ENCODE peak calls at places on chromosome 11, in eight cellular contexts. U is substantia nigra; V is heart left ventricle; Y is neural progenitor cell; D is lung; X is Karpas-422; F is CD4-positive, alpha-beta T cell; N is aorta. B is an unnamed sample.

GRCh38 chr11:122741613-122742012 is 86.1 kb downstream of the UBASH3B start:
- DNase-seq in D (peak; percentile 41), U (no peak), N (peak; percentile 81), V (peak; percentile 49), X (no peak), F (no peak), Y (no peak), B (no peak)

GRCh38 chr11:32659672-32660071 is 76.0 kb downstream of the EIF3M start:
- DNase-seq in F (no peak), N (no peak), X (no peak), V (no peak), Y (no peak), U (no peak), D (no peak), B (no peak)

GRCh38 chr11:60265373-60266214 is 14.9 kb upstream of the MS4A4A start:
- DNase-seq in U (no peak), X (peak; percentile 85), N (no peak), D (no peak), F (no peak), V (no peak), Y (peak; percentile 43), B (peak; percentile 38)

GRCh38 chr11:844693-845644 is 2.3 kb downstream of the TSPAN4 start:
- DNase-seq in F (no peak), Y (peak; percentile 83), X (no peak), V (peak; percentile 97), U (peak; percentile 40), D (peak; percentile 94), N (peak; percentile 96), B (no peak)

GRCh38 chr11:13287026-13287425 is 9.4 kb downstream of the BMAL1 start:
- DNase-seq in U (no peak), N (no peak), F (no peak), X (no peak), Y (no peak), V (no peak), D (no peak), B (no peak)

GRCh38 chr11:1503708-1504104 is 17.1 kb upstream of the MOB2 start:
- DNase-seq in D (no peak), X (no peak), Y (no peak), V (peak; percentile 66), N (peak; percentile 76), F (no peak), U (peak; percentile 51), B (no peak)

GRCh38 chr11:133134561-133135173 is 397.6 kb downstream of the OPCML start:
- DNase-seq in X (peak; percentile 70), F (peak; percentile 8), Y (peak; percentile 80), U (peak; percentile 42), N (peak; percentile 57), D (peak; percentile 64), V (peak; percentile 49), B (peak; percentile 53)

GRCh38 chr11:65426839-65427690 is 4.5 kb downstream of the NEAT1 start:
- DNase-seq in D (peak; percentile 36), Y (no peak), V (no peak), U (no peak), N (no peak), X (peak; percentile 78), F (peak; percentile 43), B (peak; percentile 75)

GRCh38 chr11:111765320-111765983 is 737 bp downstream of the PPP2R1B start:
- DNase-seq in F (no peak), N (no peak), D (peak; percentile 32), U (peak; percentile 60), Y (no peak), X (peak; percentile 80), V (no peak), B (peak; percentile 11)

GRCh38 chr11:27858901-27859300 is 158.6 kb upstream of the BDNF start:
- DNase-seq in D (no peak), F (no peak), Y (no peak), X (no peak), V (no peak), N (no peak), U (no peak), B (no peak)

GRCh38 chr11:123576082-123576481 is 78.3 kb downstream of the SCN3B start:
- DNase-seq in F (no peak), Y (no peak), V (no peak), D (no peak), N (no peak), U (no peak), X (peak; percentile 75), B (no peak)

GRCh38 chr11:77069336-77069968 is 2.7 kb downstream of the CAPN5 start:
- DNase-seq in D (no peak), V (no peak), F (no peak), X (no peak), U (no peak), Y (no peak), N (peak; percentile 37), B (no peak)

GRCh38 chr11:78030429-78031325 is 7.6 kb upstream of the KCTD14 start:
- DNase-seq in N (peak; percentile 71), F (no peak), D (peak; percentile 71), Y (peak; percentile 63), X (no peak), V (peak; percentile 58), U (peak; percentile 93), B (no peak)

GRCh38 chr11:33452806-33453205 is 195.6 kb downstream of the HIPK3 start:
- DNase-seq in V (no peak), U (no peak), N (no peak), X (no peak), Y (no peak), D (no peak), F (no peak), B (no peak)

GRCh38 chr11:62108017-62108750 is 15.6 kb upstream of the INCENP start:
- DNase-seq in X (peak; percentile 85), D (no peak), F (peak; percentile 23), N (no peak), Y (peak; percentile 84), U (peak; percentile 14), V (peak; percentile 59), B (peak; percentile 65)

GRCh38 chr11:60988658-60989057 is 17.2 kb downstream of the CD6 start:
- DNase-seq in N (no peak), D (no peak), V (no peak), X (no peak), U (no peak), F (no peak), Y (no peak), B (no peak)

GRCh38 chr11:10669258-10670033 is 24.1 kb downstream of the IRAG1 start:
- DNase-seq in F (no peak), X (no peak), Y (no peak), N (no peak), V (no peak), D (no peak), U (no peak), B (peak; percentile 33)

GRCh38 chr11:114705280-114706024 is 27.1 kb downstream of the NXPE2 start:
- DNase-seq in X (no peak), D (no peak), U (no peak), Y (no peak), V (peak; percentile 9), F (no peak), N (peak; percentile 50), B (no peak)

GRCh38 chr11:124717786-124718634 is 21.7 kb upstream of the NRGN start:
- DNase-seq in N (peak; percentile 64), X (no peak), F (no peak), U (no peak), Y (peak; percentile 73), D (peak; percentile 45), V (peak; percentile 38), B (peak; percentile 12)

GRCh38 chr11:44579172-44579804 is 13.8 kb downstream of the CD82 start:
- DNase-seq in D (no peak), Y (no peak), X (no peak), V (no peak), F (no peak), N (no peak), U (peak; percentile 29), B (no peak)

GRCh38 chr11:45061641-45062040 is 84.8 kb upstream of the PRDM11 start:
- DNase-seq in F (no peak), Y (no peak), N (no peak), D (no peak), V (no peak), U (no peak), X (no peak), B (no peak)

GRCh38 chr11:73281201-73281741 is 9.1 kb downstream of the P2RY6 start:
- DNase-seq in Y (no peak), N (peak; percentile 66), V (no peak), X (no peak), D (no peak), U (no peak), F (no peak), B (no peak)

DNA sequence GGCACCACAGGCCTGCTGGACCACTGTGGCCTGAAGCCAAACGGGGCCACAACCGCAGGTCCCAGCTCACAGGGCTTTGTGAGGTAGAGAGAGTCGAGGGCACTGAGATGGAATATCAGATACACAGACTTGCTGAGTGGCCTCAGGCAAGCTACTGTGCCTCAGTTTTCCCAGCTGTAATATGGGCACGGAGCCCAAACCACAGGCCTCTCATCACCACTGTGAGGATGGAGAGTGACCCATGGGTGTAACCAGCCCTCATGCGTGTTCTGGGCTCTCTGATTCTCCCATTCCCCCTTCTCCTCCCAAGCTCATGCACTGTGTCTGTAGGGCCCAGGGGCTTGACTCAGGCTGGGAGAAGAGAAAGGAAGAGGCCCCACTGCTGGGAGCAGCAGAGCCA is 4.2 kb downstream of the UNC93B1 start:
- DNase-seq in V (no peak), X (no peak), N (no peak), F (no peak), Y (no peak), D (no peak), U (no peak), B (no peak)
- H3K27ac ChIP-seq in V (no peak overlapping the region), X (no peak overlapping the region), N (no peak overlapping the region), F (no peak overlapping the region), Y (no peak overlapping the region), D (no peak overlapping the region), U (no peak overlapping the region), B (no peak overlapping the region)

DNA sequence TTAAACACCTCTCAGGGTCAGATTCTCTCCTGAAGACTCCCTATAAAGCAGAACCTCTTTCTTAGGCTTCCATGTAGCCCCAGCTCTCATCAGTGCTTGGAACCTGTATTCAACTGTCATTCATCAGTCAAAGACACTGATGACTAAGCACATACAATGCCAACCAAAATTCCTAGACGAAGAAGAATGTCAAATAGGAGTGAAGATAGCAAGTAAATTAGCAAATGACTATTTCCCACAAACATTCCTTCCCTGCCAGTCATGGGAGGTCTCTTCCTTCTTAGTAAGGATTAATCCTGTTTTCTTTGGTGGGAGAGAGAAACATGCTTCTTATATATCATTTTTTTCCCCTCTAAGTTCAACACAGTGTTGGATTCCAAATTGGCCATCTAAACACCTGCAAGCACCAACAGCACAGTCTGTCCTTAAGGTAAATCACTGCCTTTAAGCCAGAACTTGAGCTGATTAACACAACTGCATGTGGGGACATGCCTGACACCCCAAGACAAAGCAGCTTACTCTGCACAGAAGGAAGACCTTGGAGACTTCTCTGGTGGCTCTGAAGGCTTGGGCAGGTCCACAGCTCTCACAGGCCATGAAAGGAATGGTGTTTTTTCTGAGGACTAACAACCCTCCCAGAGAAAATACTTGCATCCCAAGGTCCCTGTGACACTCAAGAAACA is 47.5 kb upstream of the ME3 start:
- DNase-seq in F (no peak), D (no peak), X (no peak), Y (no peak), U (no peak), V (no peak), N (no peak), B (no peak)
- H3K27ac ChIP-seq in F (no peak overlapping the region), D (no peak overlapping the region), X (no peak overlapping the region), Y (no peak overlapping the region), U (no peak overlapping the region), V (no peak overlapping the region), N (no peak overlapping the region), B (no peak overlapping the region)

GRCh38 chr11:63710476-63711217 is 29.3 kb downstream of the RTN3 start:
- DNase-seq in D (no peak), F (no peak), V (no peak), X (no peak), U (no peak), Y (no peak), N (no peak), B (no peak)
- H3K27ac ChIP-seq in D (no peak overlapping the region), F (no peak overlapping the region), V (no peak overlapping the region), X (no peak overlapping the region), U (no peak overlapping the region), Y (no peak overlapping the region), N (no peak overlapping the region), B (no peak overlapping the region)

GRCh38 chr11:128745296-128746183 is 51.7 kb downstream of the FLI1 start:
- DNase-seq in N (no peak), Y (no peak), F (no peak), D (no peak), V (no peak), X (no peak), U (no peak), B (no peak)
- H3K27ac ChIP-seq in N (no peak overlapping the region), Y (no peak overlapping the region), F (no peak overlapping the region), D (no peak overlapping the region), V (no peak overlapping the region), X (no peak overlapping the region), U (no peak overlapping the region), B (no peak overlapping the region)